ENCODE peak calls at places on chromosome 3, in eight cellular contexts. P, L, O, J, E, R, I and H are unnamed samples.

GRCh38 chr3:135140543-135140942 is 345.5 kb downstream of the EPHB1 start:
- DNase-seq in P (no peak), L (no peak), O (no peak), J (no peak), E (no peak), R (no peak), I (no peak), H (no peak)

GRCh38 chr3:149180057-149180573 is 41.5 kb downstream of the CP start:
- DNase-seq in P (peak; percentile 79), L (peak; percentile 7), O (peak; percentile 99), J (no peak), E (peak; percentile 96), R (no peak), I (peak; percentile 96), H (peak; percentile 97)

GRCh38 chr3:107065094-107065861 is 312.0 kb upstream of the CCDC54 start:
- DNase-seq in P (peak; percentile 12), L (peak; percentile 72), O (no peak), J (peak; percentile 17), E (no peak), R (no peak), I (no peak), H (no peak)

GRCh38 chr3:72259755-72260589 is 475.0 kb upstream of the PROK2 start:
- DNase-seq in P (no peak), L (no peak), O (no peak), J (peak; percentile 23), E (no peak), R (no peak), I (no peak), H (no peak)

GRCh38 chr3:23672628-23673027 is 133.1 kb upstream of the UBE2E1 start:
- DNase-seq in P (no peak), L (no peak), O (no peak), J (no peak), E (no peak), R (no peak), I (no peak), H (no peak)

GRCh38 chr3:10344147-10344943 is 23.4 kb upstream of the SEC13 start:
- DNase-seq in P (no peak), L (peak; percentile 60), O (no peak), J (peak; percentile 63), E (no peak), R (peak; percentile 68), I (no peak), H (no peak)

GRCh38 chr3:183315739-183316138 is 62.7 kb downstream of the B3GNT5 start:
- DNase-seq in P (no peak), L (no peak), O (no peak), J (no peak), E (no peak), R (no peak), I (no peak), H (no peak)

GRCh38 chr3:155871746-155872158 is 1.3 kb downstream of the GMPS start:
- DNase-seq in P (no peak), L (no peak), O (peak; percentile 21), J (no peak), E (no peak), R (no peak), I (no peak), H (no peak)

GRCh38 chr3:38454179-38454883 is 641 bp downstream of the ACVR2B start:
- DNase-seq in P (no peak), L (peak; percentile 5), O (no peak), J (peak; percentile 48), E (no peak), R (peak; percentile 61), I (no peak), H (peak; percentile 14)

GRCh38 chr3:15476378-15476777 is 45.1 kb downstream of the COLQ start:
- DNase-seq in P (no peak), L (no peak), O (no peak), J (no peak), E (no peak), R (no peak), I (no peak), H (no peak)

GRCh38 chr3:153221748-153222162 is 59.7 kb downstream of the RAP2B start:
- DNase-seq in P (peak; percentile 72), L (peak; percentile 96), O (peak; percentile 99), J (peak; percentile 96), E (peak; percentile 80), R (peak; percentile 41), I (peak; percentile 88), H (peak; percentile 65)

GRCh38 chr3:57946970-57947381 is 61.2 kb upstream of the FLNB start:
- DNase-seq in P (no peak), L (no peak), O (no peak), J (no peak), E (no peak), R (no peak), I (no peak), H (no peak)

GRCh38 chr3:138916824-138917223 is 30.1 kb downstream of the FOXL2 start:
- DNase-seq in P (no peak), L (no peak), O (no peak), J (no peak), E (no peak), R (no peak), I (no peak), H (peak; percentile 43)

GRCh38 chr3:138439646-138440045 is 5.2 kb downstream of the ESYT3 start:
- DNase-seq in P (no peak), L (no peak), O (no peak), J (no peak), E (no peak), R (no peak), I (no peak), H (no peak)

GRCh38 chr3:128476659-128477058 is 10.0 kb upstream of the DNAJB8 start:
- DNase-seq in P (no peak), L (no peak), O (no peak), J (no peak), E (no peak), R (no peak), I (no peak), H (no peak)

GRCh38 chr3:179450321-179450720 is 949 bp downstream of the GNB4 start:
- DNase-seq in P (no peak), L (peak; percentile 23), O (peak; percentile 15), J (no peak), E (no peak), R (no peak), I (no peak), H (no peak)

GRCh38 chr3:179447251-179447650 is 4.0 kb downstream of the GNB4 start:
- DNase-seq in P (no peak), L (no peak), O (no peak), J (no peak), E (no peak), R (no peak), I (no peak), H (no peak)

GRCh38 chr3:179451335-179452165 is at the start of gene GNB4:
- DNase-seq in P (peak; percentile 89), L (peak; percentile 96), O (peak; percentile 78), J (peak; percentile 71), E (peak; percentile 88), R (peak; percentile 91), I (peak; percentile 43), H (peak; percentile 96)

GRCh38 chr3:179450901-179451334 is 352 bp downstream of the GNB4 start:
- DNase-seq in P (peak; percentile 49), L (peak; percentile 56), O (peak; percentile 20), J (no peak), E (peak; percentile 65), R (peak; percentile 48), I (no peak), H (peak; percentile 50)

DNA sequence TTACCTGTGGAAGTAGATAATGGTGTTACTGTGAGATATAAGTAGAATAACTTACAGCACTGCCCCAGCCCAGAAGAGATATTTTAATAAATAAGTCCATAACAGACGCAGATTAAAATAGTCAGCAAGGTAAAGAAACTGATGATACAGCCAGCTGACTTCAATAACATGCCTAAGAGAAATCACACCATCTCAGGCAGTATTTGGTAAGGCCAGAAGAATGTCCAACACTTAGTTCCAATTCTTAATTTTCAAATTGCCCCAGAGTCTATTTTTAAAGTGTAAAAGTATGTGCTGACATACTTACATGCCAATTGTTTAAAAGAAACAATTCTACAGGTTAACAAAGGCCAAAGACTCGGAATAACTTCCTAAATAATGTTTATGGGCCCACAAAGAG is 1.6 kb downstream of the GNB4 start:
- DNase-seq in P (no peak), L (no peak), O (peak; percentile 39), J (no peak), E (no peak), R (no peak), I (no peak), H (no peak)
- H3K4me3 ChIP-seq in P (peak overlapping the region; percentile 77), L (peak overlapping the region; percentile 65), O (peak overlapping the region; percentile 82), J (no peak overlapping the region), E (peak overlapping the region; percentile 84), R (peak overlapping the region; percentile 77), I (peak overlapping the region; percentile 81), H (peak overlapping the region; percentile 87)

GRCh38 chr3:28989646-28990089 is 291.2 kb upstream of the RBMS3 start:
- DNase-seq in P (no peak), L (peak; percentile 21), O (no peak), J (peak; percentile 2), E (no peak), R (no peak), I (no peak), H (no peak)

DNA sequence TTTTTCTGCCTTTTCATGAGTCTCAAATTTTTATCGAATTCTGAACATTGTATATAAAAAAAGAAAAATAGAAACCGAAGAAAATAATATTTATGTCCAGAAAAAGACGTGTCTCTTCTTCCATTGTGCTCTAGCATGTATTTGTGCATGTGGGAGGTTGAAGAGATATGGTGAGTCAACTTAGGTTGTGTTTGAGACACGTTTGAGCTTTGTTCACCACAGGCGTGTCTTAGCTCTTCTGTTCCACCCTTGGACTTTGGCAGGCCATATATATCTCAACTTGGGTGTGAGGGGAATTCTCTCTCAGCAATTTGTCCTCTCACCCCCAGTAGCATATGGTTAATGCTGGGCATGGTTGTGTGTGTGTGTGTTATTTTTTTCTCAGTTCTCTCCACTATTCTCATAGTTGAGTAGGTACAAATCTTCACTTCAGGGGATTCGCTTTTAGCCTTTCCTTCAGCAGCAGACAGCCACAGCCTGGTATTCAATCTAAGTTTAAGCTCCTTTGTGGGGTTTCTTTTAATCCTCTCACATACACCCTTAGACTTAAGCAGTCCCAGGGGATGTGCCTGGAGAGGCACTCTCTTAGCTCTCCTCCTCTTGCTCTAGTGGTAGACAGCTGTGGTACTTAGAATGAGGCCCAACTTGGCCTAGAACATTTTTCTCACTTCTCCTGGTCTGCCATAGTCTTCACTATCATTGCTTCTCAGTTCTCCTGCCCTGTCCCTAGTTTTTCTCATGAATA is 286.5 kb upstream of the RBMS3 start:
- DNase-seq in P (no peak), L (peak; percentile 60), O (no peak), J (no peak), E (no peak), R (no peak), I (no peak), H (no peak)
- H3K9me3 ChIP-seq in P (no peaks in the 10 kb centered on the region), L (peaks cover 4% of the 10 kb centered on the region), O (no peaks in the 10 kb centered on the region), J (no peaks in the 10 kb centered on the region), E (peaks cover 3% of the 10 kb centered on the region), R (no peaks in the 10 kb centered on the region), I (no peaks in the 10 kb centered on the region), H (no peaks in the 10 kb centered on the region)

DNA sequence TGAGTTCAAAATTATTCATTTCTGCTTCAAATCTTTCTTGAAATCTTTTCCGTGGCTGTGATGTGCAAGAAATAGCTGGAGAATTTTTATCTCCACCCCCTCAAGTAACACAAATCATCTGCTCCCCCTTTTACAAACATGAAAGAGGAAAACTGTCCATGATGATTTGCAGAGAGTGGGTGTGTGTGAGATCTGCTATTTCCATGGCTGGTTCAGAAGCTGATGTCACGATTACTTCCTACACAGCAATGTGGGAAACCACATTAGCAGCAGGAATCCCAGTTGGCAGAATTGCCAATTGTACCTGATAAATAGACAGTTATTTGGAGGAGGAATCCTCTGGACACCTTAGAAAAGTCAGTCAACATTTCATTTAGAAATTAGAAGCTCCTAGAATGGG is 75.2 kb upstream of the GRM7 start:
- DNase-seq in P (no peak), L (no peak), O (peak; percentile 60), J (no peak), E (no peak), R (no peak), I (no peak), H (no peak)
- H3K4me3 ChIP-seq in P (no peak overlapping the region), L (no peak overlapping the region), O (no peak overlapping the region), J (no peak overlapping the region), E (no peak overlapping the region), R (no peak overlapping the region), I (no peak overlapping the region), H (no peak overlapping the region)

GRCh38 chr3:7095116-7095515 is 234.2 kb downstream of the GRM7 start:
- DNase-seq in P (no peak), L (peak; percentile 73), O (peak; percentile 77), J (no peak), E (no peak), R (no peak), I (no peak), H (no peak)
- H3K9me3 ChIP-seq in P (no peaks in the 10 kb centered on the region), L (peaks cover 6% of the 10 kb centered on the region), O (no peaks in the 10 kb centered on the region), J (no peaks in the 10 kb centered on the region), E (no peaks in the 10 kb centered on the region), R (no peaks in the 10 kb centered on the region), I (peaks cover 7% of the 10 kb centered on the region), H (no peaks in the 10 kb centered on the region)